ENCODE peak calls at places on chromosomes 5 and 9, in eight cellular contexts. F is epithelial cell of esophagus, P is heart right ventricle, J is lung, I is A549, K is mucosa of descending colon, T is adrenal gland, U is lower leg skin. H is an unnamed sample.

GRCh38 chr9:20732118-20732517 is 48.1 kb downstream of the FOCAD start:
- DNase-seq in F (peak), P (no peak), J (no peak), I (peak), K (no peak), T (no peak), U (no peak), H (no peak)

GRCh38 chr5:404666-405241 is 38.2 kb upstream of the EXOC3 start:
- DNase-seq in F (no peak), P (no peak), J (no peak), I (no peak), K (peak), T (no peak), U (peak), H (no peak)

GRCh38 chr9:93121316-93122241 is 12.5 kb downstream of the NINJ1 start:
- DNase-seq in F (no peak), P (no peak), J (no peak), I (no peak), K (peak), T (peak), U (no peak), H (no peak)

GRCh38 chr5:36899860-36900259 is 23.3 kb downstream of the NIPBL start:
- DNase-seq in F (no peak), P (no peak), J (no peak), I (no peak), K (no peak), T (no peak), U (no peak), H (no peak)

GRCh38 chr5:52051759-52052158 is 668.5 kb downstream of the ISL1 start:
- DNase-seq in F (no peak), P (no peak), J (no peak), I (no peak), K (no peak), T (no peak), U (no peak), H (no peak)

GRCh38 chr5:38249286-38249685 is 9.1 kb upstream of the EGFLAM start:
- DNase-seq in F (no peak), P (no peak), J (no peak), I (no peak), K (no peak), T (no peak), U (no peak), H (no peak)

GRCh38 chr5:109309326-109310063 is 100.3 kb downstream of the PJA2 start:
- DNase-seq in F (no peak), P (no peak), J (no peak), I (no peak), K (no peak), T (no peak), U (no peak), H (no peak)

GRCh38 chr5:10351199-10351881 is 2.2 kb upstream of the MARCHF6 start:
- DNase-seq in F (peak), P (no peak), J (no peak), I (no peak), K (no peak), T (no peak), U (no peak), H (peak)

GRCh38 chr9:87276851-87277251 is 220.8 kb upstream of the DAPK1 start:
- DNase-seq in F (peak), P (no peak), J (no peak), I (no peak), K (no peak), T (no peak), U (no peak), H (no peak)

DNA sequence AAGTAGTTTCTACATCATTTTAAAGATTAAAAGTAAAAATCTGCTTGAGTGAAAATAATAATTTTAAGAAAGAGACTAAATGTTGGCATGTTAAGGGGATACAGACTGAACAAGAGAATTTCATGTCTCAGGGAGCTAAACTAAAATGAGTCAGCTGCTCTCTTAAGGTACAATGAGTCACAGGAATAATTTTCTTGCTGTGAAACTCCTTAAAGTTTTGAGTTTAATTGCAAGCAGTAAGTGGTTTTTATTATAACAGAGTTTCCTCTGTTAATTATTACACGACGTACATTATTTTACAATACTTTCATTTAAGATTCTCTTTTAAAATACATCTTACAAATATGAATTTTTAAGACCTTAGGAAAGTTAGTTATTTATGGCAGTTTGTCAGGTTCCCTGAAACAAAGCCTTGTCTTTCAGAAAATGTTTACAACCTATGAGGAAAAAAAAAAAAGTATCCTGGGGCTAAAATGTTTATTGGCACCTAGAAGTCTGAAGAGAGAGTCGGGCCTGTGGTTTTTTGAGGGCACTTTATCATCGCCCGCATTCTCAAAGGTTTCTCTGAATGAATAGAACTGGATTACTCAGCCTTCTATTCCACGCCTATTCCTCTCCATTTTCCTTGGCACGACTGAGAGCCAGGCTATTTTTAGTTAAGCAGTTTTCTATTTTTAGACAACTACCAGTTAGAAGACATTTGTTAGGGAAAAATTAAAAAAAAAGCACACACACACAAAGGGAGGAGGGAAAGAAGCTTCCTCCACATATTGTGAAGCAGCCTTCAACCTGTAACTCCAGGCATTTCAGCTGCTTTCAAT is 97.4 kb downstream of the MEF2C start:
- DNase-seq in F (peak), P (no peak), J (peak), I (peak), K (no peak), T (peak), U (peak), H (peak)
- TF ChIP-seq CTCF in F (no peak), P (no peak), J (no peak), I (no peak), K (no peak), T (no peak), U (no peak), H (no peak)

GRCh38 chr9:133532937-133533668 is 1.4 kb upstream of the ADAMTSL2 start:
- DNase-seq in F (peak), P (peak), J (peak), I (peak), K (peak), T (peak), U (peak), H (no peak)

GRCh38 chr9:133536080-133536479 is 1.6 kb downstream of the ADAMTSL2 start:
- DNase-seq in F (no peak), P (no peak), J (no peak), I (no peak), K (no peak), T (no peak), U (no peak), H (no peak)

GRCh38 chr9:133535285-133535877 is 877 bp downstream of the ADAMTSL2 start:
- DNase-seq in F (no peak), P (no peak), J (no peak), I (no peak), K (no peak), T (no peak), U (no peak), H (no peak)

GRCh38 chr9:133533878-133534277 is 626 bp upstream of the ADAMTSL2 start:
- DNase-seq in F (no peak), P (no peak), J (no peak), I (no peak), K (no peak), T (no peak), U (no peak), H (no peak)

GRCh38 chr9:133534346-133535284 is at the start of gene ADAMTSL2:
- DNase-seq in F (no peak), P (peak), J (peak), I (no peak), K (no peak), T (peak), U (no peak), H (no peak)
- H3K4me3 ChIP-seq in F (no peak), P (peak), J (peak), I (no peak), K (no peak), T (peak), U (no peak), H (no peak)

GRCh38 chr9:42852133-42852532 is 668.7 kb downstream of the SPATA31A6 start:
- DNase-seq in F (peak), P (peak), J (no peak), I (peak), K (no peak), T (peak), U (peak), H (peak)
- TF ChIP-seq CTCF in F (no peak), P (peak), J (no peak), I (peak), K (no peak), T (no peak), U (no peak), H (peak)

GRCh38 chr9:128084746-128085145 is 16.7 kb downstream of the SLC25A25 start:
- DNase-seq in F (no peak), P (no peak), J (no peak), I (no peak), K (no peak), T (no peak), U (no peak), H (no peak)

GRCh38 chr9:128078504-128079434 is 10.7 kb downstream of the SLC25A25 start:
- DNase-seq in F (peak), P (no peak), J (no peak), I (peak), K (no peak), T (no peak), U (no peak), H (no peak)

GRCh38 chr9:128081052-128081451 is 13.0 kb downstream of the SLC25A25 start:
- DNase-seq in F (no peak), P (no peak), J (no peak), I (no peak), K (no peak), T (no peak), U (no peak), H (no peak)

GRCh38 chr9:128080218-128080617 is 12.2 kb downstream of the SLC25A25 start:
- DNase-seq in F (no peak), P (no peak), J (no peak), I (no peak), K (no peak), T (no peak), U (no peak), H (no peak)

DNA sequence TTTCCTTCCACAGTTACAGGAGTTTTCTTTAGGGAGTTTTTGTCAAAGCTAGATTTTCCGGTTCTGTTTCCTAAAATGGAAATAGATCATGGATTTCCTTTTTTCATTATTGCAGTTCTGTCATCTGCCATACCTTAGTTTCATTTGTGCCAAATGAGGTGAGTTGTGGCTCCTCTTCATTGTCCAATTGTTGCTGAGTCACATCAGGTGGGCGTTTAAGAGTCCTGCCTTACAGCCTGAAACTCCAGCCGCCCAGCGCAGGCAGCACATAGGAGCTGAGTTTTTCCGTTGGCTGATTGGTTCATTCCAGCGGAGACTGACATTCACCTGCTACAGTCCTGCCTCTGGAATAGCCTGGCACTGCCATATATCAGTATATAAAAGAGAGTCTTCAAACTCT is 14.1 kb downstream of the SLC25A25 start:
- DNase-seq in F (peak), P (no peak), J (no peak), I (no peak), K (no peak), T (no peak), U (no peak), H (no peak)
- H3K4me3 ChIP-seq in F (no peak), P (no peak), J (no peak), I (no peak), K (no peak), T (no peak), U (no peak), H (no peak)

DNA sequence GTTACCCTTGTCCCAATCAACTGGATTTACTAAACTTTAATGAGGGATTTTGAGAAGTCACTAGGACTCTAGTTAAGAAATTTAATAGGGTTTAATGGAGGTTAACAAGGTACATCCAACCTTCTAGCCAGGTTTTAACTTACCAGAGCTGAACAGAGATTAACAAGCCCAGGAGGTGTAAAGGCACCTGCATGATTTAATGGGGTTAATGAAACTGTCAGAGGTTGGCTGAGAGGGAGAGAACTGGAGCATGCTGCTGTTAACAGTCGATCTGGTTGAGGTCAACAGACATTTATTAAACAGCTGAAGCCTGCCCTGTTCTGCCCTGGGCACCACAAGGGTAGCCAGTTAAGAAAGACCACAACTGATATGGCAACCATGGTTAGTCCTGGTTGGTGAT is 13.6 kb downstream of the HAND1 start:
- DNase-seq in F (no peak), P (no peak), J (no peak), I (no peak), K (no peak), T (no peak), U (no peak), H (no peak)
- TF ChIP-seq CTCF in F (no peak), P (no peak), J (no peak), I (no peak), K (no peak), T (no peak), U (no peak), H (no peak)

DNA sequence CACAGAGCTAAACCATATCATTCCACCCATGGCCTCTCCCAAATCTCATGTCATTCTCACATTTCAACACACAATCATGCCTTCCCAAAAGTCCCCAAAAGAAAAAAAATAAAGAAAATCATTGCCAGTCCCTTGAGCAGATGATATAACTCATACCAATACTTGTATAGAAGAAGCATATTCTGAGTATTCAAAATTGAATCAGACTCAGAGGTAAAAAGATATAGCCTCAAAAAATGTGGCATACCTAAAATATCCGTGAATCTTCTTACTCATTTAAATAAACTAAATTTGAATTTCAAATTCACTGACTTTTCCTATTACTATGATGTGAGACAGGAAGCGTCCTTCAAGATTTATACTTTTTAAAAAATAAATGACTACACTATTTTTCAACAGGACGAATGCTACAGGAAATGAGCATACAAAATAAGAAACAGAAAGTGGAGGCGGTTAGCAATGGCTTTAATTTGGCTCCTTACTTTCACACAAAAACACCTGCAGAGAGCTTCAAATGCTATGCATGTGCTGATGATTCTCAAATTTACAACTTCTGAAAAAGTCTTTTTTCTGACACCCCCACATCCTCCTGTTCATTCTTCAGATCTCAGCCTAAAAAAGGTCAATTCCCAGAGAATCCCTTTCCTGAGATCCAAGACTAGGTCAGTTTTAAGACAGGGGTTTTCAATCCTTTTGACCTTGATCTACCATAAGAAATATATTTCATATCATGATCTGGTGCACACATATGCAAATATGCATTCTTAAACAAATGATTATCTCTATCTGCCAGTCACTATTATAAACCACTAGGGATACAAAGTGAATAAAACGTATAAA is 39.6 kb upstream of the DMXL1 start:
- DNase-seq in F (no peak), P (no peak), J (no peak), I (no peak), K (no peak), T (no peak), U (no peak), H (no peak)
- H3K4me3 ChIP-seq in F (no peak), P (no peak), J (no peak), I (no peak), K (no peak), T (no peak), U (no peak), H (no peak)

GRCh38 chr5:171630047-171630669 is 155.5 kb upstream of the SMIM23 start:
- DNase-seq in F (peak), P (peak), J (peak), I (peak), K (no peak), T (no peak), U (no peak), H (no peak)
- TF ChIP-seq CTCF in F (peak), P (peak), J (no peak), I (peak), K (peak), T (no peak), U (no peak), H (peak)

GRCh38 chr9:129549139-129549538 is 71.8 kb downstream of the C9orf50 start:
- DNase-seq in F (no peak), P (no peak), J (no peak), I (no peak), K (no peak), T (no peak), U (no peak), H (no peak)

GRCh38 chr9:129550199-129550839 is 70.6 kb downstream of the C9orf50 start:
- DNase-seq in F (peak), P (peak), J (peak), I (peak), K (peak), T (peak), U (no peak), H (no peak)

GRCh38 chr9:129547869-129548570 is 72.9 kb downstream of the C9orf50 start:
- DNase-seq in F (peak), P (no peak), J (no peak), I (no peak), K (no peak), T (no peak), U (no peak), H (no peak)

GRCh38 chr9:129548571-129549135 is 72.2 kb downstream of the C9orf50 start:
- DNase-seq in F (no peak), P (peak), J (no peak), I (no peak), K (no peak), T (no peak), U (no peak), H (no peak)

GRCh38 chr9:129549684-129550083 is 71.2 kb downstream of the C9orf50 start:
- DNase-seq in F (no peak), P (peak), J (no peak), I (peak), K (no peak), T (no peak), U (no peak), H (no peak)
- H3K4me3 ChIP-seq in F (peak), P (peak), J (peak), I (peak), K (no peak), T (no peak), U (no peak), H (peak)

DNA sequence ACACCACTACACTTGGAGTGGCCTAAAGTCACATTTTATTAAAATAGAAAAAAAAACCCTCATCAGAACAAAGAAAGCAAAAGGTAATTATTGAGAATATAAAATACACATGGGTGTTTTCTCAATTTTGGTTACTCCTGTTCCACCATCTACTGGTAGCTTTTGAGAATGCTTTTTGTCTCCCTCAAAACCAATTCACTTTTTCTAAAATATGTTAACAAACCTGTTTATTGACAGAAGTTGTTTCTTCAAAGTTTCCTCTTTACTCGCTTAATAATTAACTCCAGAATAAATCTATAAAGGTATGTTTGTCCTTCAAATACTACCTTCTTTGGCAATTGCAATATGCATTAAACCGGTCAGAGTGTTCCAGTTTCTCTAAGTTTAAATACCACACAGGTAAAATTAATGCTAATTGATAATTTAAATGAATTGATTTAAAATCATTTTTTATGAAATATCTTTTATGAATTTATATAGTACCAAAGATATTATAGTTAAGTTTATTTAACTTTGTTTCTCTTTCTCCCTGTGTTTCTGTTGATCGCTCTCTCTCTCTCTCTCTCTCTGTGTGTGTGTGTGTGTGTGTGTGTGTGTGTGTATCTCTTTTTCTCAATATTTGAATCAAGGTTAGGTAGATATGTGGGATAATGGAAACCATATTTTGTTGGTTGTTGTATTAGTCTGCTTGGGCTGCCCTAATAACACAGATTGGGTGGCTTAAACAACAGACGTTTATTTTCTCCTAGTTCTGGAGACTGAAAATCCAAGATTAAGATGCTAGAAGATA is 487.4 kb downstream of the PRDM9 start:
- DNase-seq in F (peak), P (no peak), J (no peak), I (no peak), K (no peak), T (no peak), U (no peak), H (no peak)
- TF ChIP-seq CTCF in F (peak), P (no peak), J (no peak), I (no peak), K (no peak), T (no peak), U (no peak), H (peak)

H was measured in epithelial cell of proximal tubule.